ENCODE peak calls at places on chromosomes 12 and 14, in five cellular contexts. J is gastrocnemius medialis, Z is HCT116, I is tibial nerve, O is Peyer's patch. X is an unnamed sample.
A peak's percentile ranks its signal among the peaks of the same experiment; 100 is the strongest.

GRCh38 chr12:91316161-91316759 is 133.6 kb upstream of the DCN start:
- DNase-seq in I (no peak), J (no peak), Z (no peak), O (no peak), X (no peak)

GRCh38 chr12:52037248-52037861 is 13.9 kb upstream of the NR4A1 start:
- DNase-seq in I (no peak), Z (no peak), O (peak; percentile 69), J (peak; percentile 62), X (peak; percentile 86)

GRCh38 chr12:124053855-124054254 is 80.8 kb downstream of the ZNF664 start:
- DNase-seq in I (peak; percentile 33), Z (peak; percentile 12), J (peak; percentile 26), O (peak; percentile 50), X (peak; percentile 79)

GRCh38 chr12:3418609-3419469 is 72.2 kb upstream of the PRMT8 start:
- DNase-seq in Z (no peak), I (no peak), O (no peak), J (no peak), X (no peak)

GRCh38 chr12:57240069-57240921 is 10.7 kb downstream of the STAC3 start:
- DNase-seq in O (peak; percentile 88), I (no peak), J (peak; percentile 54), Z (peak; percentile 47), X (no peak)

GRCh38 chr14:74248036-74248435 is 8.8 kb downstream of the VSX2 start:
- DNase-seq in J (no peak), I (no peak), O (no peak), Z (no peak), X (no peak)

GRCh38 chr12:27498761-27499160 is 25.2 kb upstream of the PPFIBP1 start:
- DNase-seq in I (no peak), J (no peak), Z (no peak), O (no peak), X (no peak)

GRCh38 chr12:64616221-64616620 is 5.9 kb downstream of the RASSF3 start:
- DNase-seq in I (no peak), J (no peak), Z (no peak), O (no peak), X (no peak)

GRCh38 chr14:61653507-61653906 is 41.8 kb upstream of the HIF1A start:
- DNase-seq in O (no peak), Z (no peak), I (no peak), J (no peak), X (peak; percentile 13)

GRCh38 chr12:74401035-74401434 is 136.6 kb upstream of the ATXN7L3B start:
- DNase-seq in J (no peak), I (no peak), Z (peak; percentile 59), O (no peak), X (no peak)

GRCh38 chr12:12086331-12086730 is 15.6 kb downstream of the BCL2L14 start:
- DNase-seq in I (no peak), Z (no peak), J (no peak), O (no peak), X (no peak)

GRCh38 chr12:22169281-22169824 is 123.3 kb downstream of the CMAS start:
- DNase-seq in J (no peak), O (no peak), I (no peak), Z (no peak), X (no peak)

GRCh38 chr12:67472551-67472950 is 176.0 kb upstream of the DYRK2 start:
- DNase-seq in O (no peak), J (peak; percentile 53), I (no peak), Z (no peak), X (no peak)

GRCh38 chr12:106030210-106031175 is 108.3 kb downstream of the NUAK1 start:
- DNase-seq in O (no peak), Z (no peak), I (no peak), J (no peak), X (no peak)

GRCh38 chr14:77200406-77200985 is 18.9 kb downstream of the TMEM63C start:
- DNase-seq in O (no peak), I (no peak), Z (no peak), J (no peak), X (no peak)

GRCh38 chr14:65332141-65332871 is 80.2 kb upstream of the FUT8 start:
- DNase-seq in O (no peak), J (no peak), I (no peak), Z (no peak), X (no peak)

GRCh38 chr14:44742202-44742601 is 219.5 kb downstream of the KLHL28 start:
- DNase-seq in Z (no peak), O (no peak), J (no peak), I (no peak), X (no peak)

GRCh38 chr12:27585739-27586265 is 61.8 kb downstream of the PPFIBP1 start:
- DNase-seq in J (no peak), I (no peak), O (no peak), Z (no peak), X (no peak)

GRCh38 chr12:57745485-57745881 is 644 bp downstream of the TSPAN31 start:
- DNase-seq in I (no peak), Z (no peak), O (no peak), J (no peak), X (no peak)

GRCh38 chr12:40999212-40999611 is 188.9 kb upstream of the PDZRN4 start:
- DNase-seq in Z (no peak), I (no peak), J (no peak), O (no peak), X (no peak)

GRCh38 chr12:52004042-52004648 is 2.6 kb upstream of the TAMALIN start:
- DNase-seq in J (peak; percentile 39), I (no peak), Z (no peak), O (peak; percentile 73), X (peak; percentile 82)

GRCh38 chr14:56896231-56896630 is 86.0 kb upstream of the OTX2 start:
- DNase-seq in Z (no peak), I (no peak), J (no peak), O (no peak), X (no peak)

GRCh38 chr12:95918194-95918993 is 24.0 kb downstream of the CCDC38 start:
- DNase-seq in O (peak; percentile 65), I (no peak), Z (peak; percentile 37), J (peak; percentile 15), X (no peak)

GRCh38 chr12:15629108-15629507 is 160.1 kb downstream of the EPS8 start:
- DNase-seq in O (peak; percentile 79), J (peak; percentile 67), Z (peak; percentile 94), I (peak; percentile 69), X (peak; percentile 57)

GRCh38 chr12:85130631-85131030 is 94.5 kb downstream of the LRRIQ1 start:
- DNase-seq in Z (no peak), I (no peak), J (no peak), O (no peak), X (no peak)

GRCh38 chr14:61889914-61890351 is 127.7 kb downstream of the SNAPC1 start:
- DNase-seq in J (no peak), I (no peak), Z (no peak), O (no peak), X (no peak)

GRCh38 chr12:106845910-106846309 is 71.4 kb downstream of the RIC8B start:
- DNase-seq in O (no peak), J (no peak), Z (no peak), I (no peak), X (no peak)

GRCh38 chr12:54463034-54463433 is 10.4 kb downstream of the GTSF1 start:
- DNase-seq in Z (no peak), J (peak; percentile 80), I (no peak), O (no peak), X (no peak)

GRCh38 chr14:104284107-104284592 is 145.8 kb downstream of the KIF26A start:
- DNase-seq in O (no peak), I (no peak), Z (no peak), J (no peak), X (peak; percentile 27)

GRCh38 chr12:55700255-55701018 is 7.3 kb downstream of the ITGA7 start:
- DNase-seq in O (no peak), Z (no peak), J (peak; percentile 89), I (no peak), X (no peak)

GRCh38 chr12:56197921-56198635 is 8.8 kb upstream of the SMARCC2 start:
- DNase-seq in I (no peak), J (no peak), Z (no peak), O (no peak), X (no peak)

GRCh38 chr12:55972906-55973597 is 826 bp upstream of the RAB5B start:
- DNase-seq in J (no peak), Z (no peak), I (no peak), O (peak; percentile 55), X (no peak)

GRCh38 chr14:102140027-102140749 is 491 bp downstream of the WDR20 start:
- DNase-seq in Z (no peak), J (peak; percentile 18), O (peak; percentile 64), I (no peak), X (peak; percentile 25)

DNA sequence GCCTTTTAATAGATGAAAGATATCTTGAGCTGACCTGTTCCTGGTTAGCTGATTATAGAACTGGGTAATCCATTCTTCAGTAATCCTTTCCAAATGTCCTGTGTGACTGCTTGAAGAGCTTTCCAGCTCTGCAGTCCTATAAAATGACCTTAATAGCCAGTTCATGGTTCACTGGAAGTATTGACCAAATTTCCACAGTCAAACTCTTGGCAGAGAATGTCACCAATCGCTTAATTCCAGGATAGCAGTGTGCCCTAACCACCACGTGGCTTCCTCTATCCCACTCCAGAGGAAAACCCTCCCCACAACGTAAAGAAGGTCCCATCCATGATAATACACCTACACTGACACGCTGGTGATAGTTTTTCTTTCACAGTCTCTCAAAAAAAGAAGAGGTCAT is 17.4 kb downstream of the PRKAB1 start:
- DNase-seq in Z (no peak), J (no peak), O (no peak), I (no peak), X (no peak)
- TF ChIP-seq POLR2A in Z (no peak), J (no peak), O (no peak), I (no peak), X (no peak)

DNA sequence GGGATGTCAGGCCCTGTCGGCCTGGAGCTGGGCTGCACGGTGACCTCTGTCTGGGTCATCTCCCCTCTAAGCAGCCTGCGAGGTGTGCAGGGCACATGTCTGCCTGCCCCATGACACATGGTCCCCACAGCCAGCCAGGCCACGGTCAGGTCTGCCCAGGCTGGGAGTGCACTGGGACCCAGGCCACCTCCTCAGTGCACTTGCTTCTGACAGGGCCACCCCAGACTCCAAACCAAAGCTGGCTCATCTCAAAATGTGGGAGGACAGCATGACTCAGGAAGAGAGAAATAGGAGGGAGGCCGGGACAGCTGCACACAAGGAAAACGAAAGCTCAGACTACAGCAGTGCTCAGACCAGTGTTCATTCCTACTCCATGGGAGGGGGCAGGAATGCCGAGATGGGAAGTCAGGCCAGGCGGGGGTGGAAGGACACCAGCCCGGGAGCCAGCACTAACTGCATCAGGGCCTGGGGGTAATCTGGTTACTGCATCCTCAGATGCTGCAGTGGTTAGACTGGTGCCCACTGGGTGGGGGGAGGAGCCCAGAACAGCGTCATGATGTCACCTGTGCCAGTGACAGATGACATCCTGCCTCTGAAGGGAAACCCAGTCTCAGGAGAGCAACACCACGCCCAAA is 4.0 kb downstream of the P2RX2 start:
- DNase-seq in I (no peak), O (no peak), J (no peak), Z (no peak), X (peak; percentile 63)
- TF ChIP-seq POLR2A in I (no peak), O (no peak), J (no peak), Z (no peak), X (no peak)

GRCh38 chr14:85235868-85236267 is 294.1 kb upstream of the FLRT2 start:
- DNase-seq in I (no peak), J (no peak), O (no peak), Z (no peak), X (no peak)
- TF ChIP-seq POLR2A in I (no peak), J (no peak), O (no peak), Z (no peak), X (no peak)

DNA sequence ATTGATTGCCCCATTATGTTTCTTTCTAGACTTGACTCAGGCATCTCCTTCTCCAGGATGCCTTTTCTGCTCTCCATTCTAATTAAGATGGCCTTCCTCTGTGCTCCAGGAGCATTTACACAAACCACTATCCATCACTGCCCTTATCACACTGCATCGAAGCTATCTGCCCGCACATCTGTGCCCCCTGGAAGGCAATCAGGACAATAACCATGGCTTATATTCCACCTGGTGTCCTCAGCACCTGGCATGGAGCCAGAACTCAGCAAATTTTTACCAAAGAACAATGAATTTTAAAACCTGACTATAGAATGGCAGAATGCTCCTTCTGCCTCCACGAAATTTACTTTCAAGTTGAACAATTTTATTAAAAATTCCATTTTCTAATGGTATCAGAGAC is 465.8 kb downstream of the APAF1 start:
- DNase-seq in O (no peak), J (no peak), Z (no peak), I (no peak), X (no peak)
- TF ChIP-seq POLR2A in O (no peak), J (no peak), Z (no peak), I (no peak), X (no peak)

X was measured in ovary.